ENCODE peak calls at places on chromosome 19, in nine cellular contexts. U is stimulated activated CD4-positive, alpha-beta T cell treated with anti-CD3 and anti-CD28 coated beads, Interleukin-4, amount 100 ng/mL, for 48 hours; R is stimulated activated naive B cell treated with anti-CD40 and anti-IgM and Interleukin-4, amounts not matched to agents 10 μg/mL and 1 μg/mL and 100 μg/mL, for 72 hours; P is thoracic aorta; D is A549; O is upper lobe of left lung; E is T-helper 2 cell; I is activated T-helper 1 cell treated with anti-CD3 and anti-CD28 coated beads, Interleukin-2, amount 50 U/mL, for 16 hours; J is stimulated activated CD8-positive, alpha-beta memory T cell treated with anti-CD3 and anti-CD28 coated beads, Interleukin-15, amount 100 ng/mL, for 48 hours. Q is an unnamed sample.
A peak's percentile ranks its signal among the peaks of the same experiment; 100 is the strongest.

GRCh38 chr19:49997709-49998108 is 27.5 kb downstream of the VRK3 start:
- DNase-seq in U (no peak), R (no peak), P (no peak), D (peak; percentile 83), O (no peak), E (no peak), I (no peak), J (no peak), Q (no peak)

GRCh38 chr19:5121286-5122120 is 152.6 kb downstream of the KDM4B start:
- DNase-seq in U (no peak), R (no peak), P (no peak), D (no peak), O (no peak), E (no peak), I (no peak), J (no peak), Q (no peak)

GRCh38 chr19:45125975-45126493 is 33.1 kb downstream of the PPP1R37 start:
- DNase-seq in U (peak; percentile 65), R (peak; percentile 47), P (no peak), D (peak; percentile 65), O (peak; percentile 73), E (peak; percentile 29), I (peak; percentile 42), J (peak; percentile 43), Q (peak; percentile 18)

GRCh38 chr19:4704317-4704673 is 19.3 kb downstream of the DPP9 start:
- DNase-seq in U (no peak), R (no peak), P (no peak), D (no peak), O (peak; percentile 79), E (no peak), I (no peak), J (no peak), Q (no peak)

GRCh38 chr19:3570619-3571018 is 2.1 kb upstream of the HMG20B start:
- DNase-seq in U (no peak), R (no peak), P (no peak), D (no peak), O (no peak), E (no peak), I (no peak), J (no peak), Q (no peak)

GRCh38 chr19:33374406-33374703 is 846 bp downstream of the CEBPG start:
- DNase-seq in U (no peak), R (no peak), P (no peak), D (no peak), O (no peak), E (no peak), I (no peak), J (no peak), Q (no peak)

GRCh38 chr19:51488491-51488890 is 10.2 kb downstream of the CEACAM18 start:
- DNase-seq in U (no peak), R (no peak), P (no peak), D (no peak), O (no peak), E (no peak), I (no peak), J (no peak), Q (no peak)

GRCh38 chr19:15300533-15301194 is 31.7 kb downstream of the BRD4 start:
- DNase-seq in U (no peak), R (no peak), P (no peak), D (no peak), O (no peak), E (no peak), I (no peak), J (no peak), Q (no peak)

GRCh38 chr19:15199652-15200574 is 882 bp downstream of the NOTCH3 start:
- DNase-seq in U (no peak), R (no peak), P (no peak), D (no peak), O (peak; percentile 42), E (no peak), I (no peak), J (no peak), Q (no peak)

GRCh38 chr19:15098505-15098904 is 8.7 kb upstream of the SYDE1 start:
- DNase-seq in U (no peak), R (no peak), P (no peak), D (no peak), O (no peak), E (no peak), I (no peak), J (no peak), Q (no peak)

GRCh38 chr19:31002852-31003251 is 346.4 kb downstream of the TSHZ3 start:
- DNase-seq in U (no peak), R (no peak), P (no peak), D (no peak), O (no peak), E (no peak), I (no peak), J (no peak), Q (no peak)

GRCh38 chr19:55672418-55672817 is 2.6 kb upstream of the EPN1 start:
- DNase-seq in U (no peak), R (no peak), P (no peak), D (no peak), O (no peak), E (no peak), I (no peak), J (no peak), Q (no peak)

GRCh38 chr19:47019431-47020041 is at the start of gene NPAS1:
- DNase-seq in U (no peak), R (no peak), P (no peak), D (no peak), O (no peak), E (no peak), I (no peak), J (no peak), Q (no peak)

GRCh38 chr19:45402469-45403070 is 2.3 kb downstream of the PPP1R13L start:
- DNase-seq in U (no peak), R (no peak), P (no peak), D (peak; percentile 96), O (peak; percentile 38), E (no peak), I (no peak), J (no peak), Q (peak; percentile 76)

GRCh38 chr19:3538965-3539742 is at the start of gene TEKTIP1:
- DNase-seq in U (no peak), R (no peak), P (no peak), D (no peak), O (no peak), E (no peak), I (no peak), J (no peak), Q (no peak)

GRCh38 chr19:40348125-40348913 is at the start of the genes C19orf47 and PLD3:
- DNase-seq in U (peak; percentile 99), R (peak; percentile 99), P (peak; percentile 97), D (peak; percentile 100), O (peak; percentile 100), E (peak; percentile 99), I (peak; percentile 95), J (peak; percentile 100), Q (peak; percentile 98)

GRCh38 chr19:53381376-53381775 is 13.6 kb upstream of the ZNF765 start:
- DNase-seq in U (no peak), R (no peak), P (no peak), D (no peak), O (no peak), E (no peak), I (no peak), J (no peak), Q (no peak)

GRCh38 chr19:6108721-6109633 is 1.3 kb downstream of the RFX2 start:
- DNase-seq in U (peak; percentile 44), R (no peak), P (peak; percentile 53), D (no peak), O (peak; percentile 42), E (peak; percentile 57), I (no peak), J (no peak), Q (no peak)

GRCh38 chr19:6767357-6768235 is at the start of gene SH2D3A:
- DNase-seq in U (peak; percentile 91), R (peak; percentile 90), P (no peak), D (peak; percentile 77), O (peak; percentile 96), E (peak; percentile 98), I (peak; percentile 90), J (peak; percentile 85), Q (peak; percentile 95)

GRCh38 chr19:35332817-35333216 is 3.8 kb downstream of the CD22 start:
- DNase-seq in U (no peak), R (peak; percentile 20), P (no peak), D (no peak), O (no peak), E (no peak), I (no peak), J (no peak), Q (no peak)

GRCh38 chr19:2475018-2475701 is 767 bp upstream of the GADD45B start:
- DNase-seq in U (peak; percentile 64), R (peak; percentile 80), P (peak; percentile 28), D (no peak), O (peak; percentile 67), E (peak; percentile 47), I (peak; percentile 21), J (no peak), Q (no peak)

GRCh38 chr19:50983625-50984292 is at the start of gene KLK7:
- DNase-seq in U (no peak), R (no peak), P (no peak), D (no peak), O (no peak), E (no peak), I (no peak), J (no peak), Q (no peak)

GRCh38 chr19:44905437-44906160 is at the start of gene APOE:
- DNase-seq in U (no peak), R (no peak), P (no peak), D (no peak), O (no peak), E (no peak), I (no peak), J (no peak), Q (no peak)

GRCh38 chr19:17536957-17537356 is 18.5 kb upstream of the COLGALT1 start:
- DNase-seq in U (no peak), R (no peak), P (no peak), D (no peak), O (no peak), E (no peak), I (no peak), J (no peak), Q (no peak)

GRCh38 chr19:50817941-50818858 is 5.4 kb downstream of the KLK1 start:
- DNase-seq in U (peak; percentile 59), R (peak; percentile 66), P (no peak), D (peak; percentile 95), O (peak; percentile 28), E (no peak), I (no peak), J (peak; percentile 43), Q (peak; percentile 76)

GRCh38 chr19:28314771-28315170 is 898.2 kb downstream of the UQCRFS1 start:
- DNase-seq in U (no peak), R (no peak), P (no peak), D (no peak), O (no peak), E (no peak), I (no peak), J (no peak), Q (no peak)

GRCh38 chr19:42226886-42227285 is 6.8 kb downstream of the ZNF526 start:
- DNase-seq in U (no peak), R (no peak), P (no peak), D (no peak), O (no peak), E (no peak), I (no peak), J (no peak), Q (no peak)

GRCh38 chr19:39672473-39672872 is 16.8 kb downstream of the LGALS16 start:
- DNase-seq in U (no peak), R (no peak), P (no peak), D (no peak), O (no peak), E (no peak), I (no peak), J (no peak), Q (no peak)

GRCh38 chr19:18861917-18862316 is 30.2 kb downstream of the UPF1 start:
- DNase-seq in U (no peak), R (no peak), P (no peak), D (no peak), O (no peak), E (no peak), I (no peak), J (no peak), Q (no peak)

GRCh38 chr19:12346896-12347295 is 13.5 kb upstream of the ZNF563 start:
- DNase-seq in U (no peak), R (no peak), P (no peak), D (no peak), O (no peak), E (no peak), I (no peak), J (no peak), Q (no peak)

Q was measured in LoVo.